ENCODE peak calls at places on chromosomes 12 and 14, in four cellular contexts. One of them, this sample, is unnamed.

GRCh38 chr14:96275182-96276112 is 19.4 kb downstream of the BDKRB1 start:
- DNase-seq in NCI-H1092 treated with DMSO at 0.1 percent for 48 hours: peak
- DNase-seq in non-pigmented ciliary epithelial cell: no peak
- DNase-seq in NCI-H69: peak
- DNase-seq in this sample: peak

GRCh38 chr12:26126340-26127284 is 1.8 kb upstream of the BHLHE41 start:
- DNase-seq in NCI-H1092 treated with DMSO at 0.1 percent for 48 hours: no peak
- DNase-seq in non-pigmented ciliary epithelial cell: no peak
- DNase-seq in NCI-H69: peak
- DNase-seq in this sample: peak

GRCh38 chr12:132555686-132556085 is 54.7 kb downstream of the LRCOL1 start:
- DNase-seq in NCI-H1092 treated with DMSO at 0.1 percent for 48 hours: no peak
- DNase-seq in non-pigmented ciliary epithelial cell: no peak
- DNase-seq in NCI-H69: no peak
- DNase-seq in this sample: no peak

GRCh38 chr14:73723799-73724621 is 9.8 kb upstream of the PNMA1 start:
- DNase-seq in NCI-H1092 treated with DMSO at 0.1 percent for 48 hours: no peak
- DNase-seq in non-pigmented ciliary epithelial cell: peak
- DNase-seq in NCI-H69: peak
- DNase-seq in this sample: peak

GRCh38 chr12:11508699-11509098 is 113.3 kb upstream of the PRB2 start:
- DNase-seq in NCI-H1092 treated with DMSO at 0.1 percent for 48 hours: no peak
- DNase-seq in non-pigmented ciliary epithelial cell: peak
- DNase-seq in NCI-H69: no peak
- DNase-seq in this sample: no peak

GRCh38 chr14:61504841-61505340 is 183.5 kb downstream of the PRKCH start:
- DNase-seq in NCI-H1092 treated with DMSO at 0.1 percent for 48 hours: no peak
- DNase-seq in non-pigmented ciliary epithelial cell: no peak
- DNase-seq in NCI-H69: no peak
- DNase-seq in this sample: no peak

GRCh38 chr12:54033980-54034783 is 1.3 kb downstream of the HOXC5 start:
- DNase-seq in NCI-H1092 treated with DMSO at 0.1 percent for 48 hours: no peak
- DNase-seq in non-pigmented ciliary epithelial cell: no peak
- DNase-seq in NCI-H69: no peak
- DNase-seq in this sample: no peak

GRCh38 chr14:80959448-80960006 is 4.1 kb downstream of the TSHR start:
- DNase-seq in NCI-H1092 treated with DMSO at 0.1 percent for 48 hours: peak
- DNase-seq in non-pigmented ciliary epithelial cell: no peak
- DNase-seq in NCI-H69: peak
- DNase-seq in this sample: peak

GRCh38 chr12:47249719-47250506 is 170.2 kb upstream of the AMIGO2 start:
- DNase-seq in NCI-H1092 treated with DMSO at 0.1 percent for 48 hours: no peak
- DNase-seq in non-pigmented ciliary epithelial cell: no peak
- DNase-seq in NCI-H69: no peak
- DNase-seq in this sample: no peak

GRCh38 chr12:49201595-49202295 is 12.9 kb upstream of the TUBA1A start:
- DNase-seq in NCI-H1092 treated with DMSO at 0.1 percent for 48 hours: peak
- DNase-seq in non-pigmented ciliary epithelial cell: no peak
- DNase-seq in NCI-H69: peak
- DNase-seq in this sample: peak

GRCh38 chr12:4449862-4450222 is 4.2 kb upstream of the FGF6 start:
- DNase-seq in NCI-H1092 treated with DMSO at 0.1 percent for 48 hours: peak
- DNase-seq in non-pigmented ciliary epithelial cell: no peak
- DNase-seq in NCI-H69: peak
- DNase-seq in this sample: peak